ENCODE peak calls at places on chromosome 20, in eight cellular contexts. F, A, K, P, I, V, Z and Q are unnamed samples.

GRCh38 chr20:1199981-1200380 is 3.3 kb upstream of the C20orf202 start:
- DNase-seq in A (no peak), F (no peak), Z (no peak), K (no peak), V (no peak), P (no peak), I (no peak), Q (no peak)

GRCh38 chr20:24948939-24949679 is at the start of gene CST7:
- DNase-seq in V (no peak), A (peak), K (peak), Z (peak), F (no peak), I (no peak), P (no peak), Q (peak)

GRCh38 chr20:17558154-17558940 is 11.5 kb upstream of the DSTN start:
- DNase-seq in P (no peak), F (peak), I (no peak), Z (peak), V (no peak), K (peak), A (peak), Q (no peak)

GRCh38 chr20:55478739-55479450 is 526.4 kb downstream of the CBLN4 start:
- DNase-seq in A (no peak), F (no peak), P (no peak), K (no peak), V (no peak), Z (no peak), I (no peak), Q (no peak)

GRCh38 chr20:38635721-38636285 is 34.2 kb downstream of the ARHGAP40 start:
- DNase-seq in F (peak), A (peak), K (peak), I (no peak), Z (no peak), P (no peak), V (no peak), Q (no peak)

GRCh38 chr20:53767206-53767924 is 173.7 kb upstream of the ZNF217 start:
- DNase-seq in K (no peak), I (no peak), P (no peak), V (no peak), F (no peak), A (no peak), Z (no peak), Q (no peak)

GRCh38 chr20:25198663-25199363 is 3.3 kb downstream of the ENTPD6 start:
- DNase-seq in I (no peak), K (no peak), Z (no peak), P (no peak), A (no peak), V (no peak), F (no peak), Q (peak)

GRCh38 chr20:60066438-60066823 is 108.2 kb downstream of the CDH26 start:
- DNase-seq in K (no peak), A (no peak), V (no peak), P (no peak), F (no peak), Z (no peak), I (no peak), Q (no peak)

GRCh38 chr20:51767018-51767866 is 948 bp downstream of the ATP9A start:
- DNase-seq in V (peak), Z (peak), P (peak), I (no peak), A (peak), F (no peak), K (peak), Q (no peak)

GRCh38 chr20:56393133-56393472 is 658 bp downstream of the CSTF1 start:
- DNase-seq in P (no peak), V (no peak), F (no peak), K (no peak), I (no peak), A (no peak), Z (no peak), Q (peak)

GRCh38 chr20:5008743-5009142 is 7.4 kb upstream of the SLC23A2 start:
- DNase-seq in I (no peak), P (no peak), F (no peak), Z (peak), K (no peak), A (no peak), V (no peak), Q (no peak)

GRCh38 chr20:60143450-60143849 is 185.2 kb downstream of the CDH26 start:
- DNase-seq in A (no peak), V (no peak), Z (no peak), K (no peak), F (no peak), P (no peak), I (no peak), Q (no peak)

GRCh38 chr20:36086767-36087166 is 67.8 kb upstream of the EPB41L1 start:
- DNase-seq in F (no peak), K (no peak), A (no peak), V (no peak), I (no peak), Z (peak), P (no peak), Q (no peak)

GRCh38 chr20:54132612-54133433 is 41.0 kb downstream of the CYP24A1 start:
- DNase-seq in I (no peak), F (peak), A (peak), K (peak), Z (peak), P (no peak), V (peak), Q (no peak)

GRCh38 chr20:31596831-31597482 is 8.1 kb upstream of the ID1 start:
- DNase-seq in A (no peak), Z (no peak), K (no peak), P (no peak), I (no peak), F (no peak), V (no peak), Q (no peak)

GRCh38 chr20:64080813-64081619 is 1.1 kb downstream of the OPRL1 start:
- DNase-seq in V (no peak), I (no peak), Z (no peak), A (no peak), P (no peak), F (no peak), K (no peak), Q (no peak)

GRCh38 chr20:47607208-47607613 is 105.5 kb downstream of the NCOA3 start:
- DNase-seq in Z (no peak), V (no peak), F (peak), I (no peak), P (no peak), K (peak), A (peak), Q (no peak)

GRCh38 chr20:61940976-61941720 is 124.5 kb downstream of the TAF4 start:
- DNase-seq in F (no peak), K (no peak), I (no peak), P (no peak), V (no peak), A (no peak), Z (no peak), Q (no peak)

GRCh38 chr20:10919549-10920140 is 245.8 kb upstream of the JAG1 start:
- DNase-seq in A (peak), F (peak), P (no peak), Z (peak), K (peak), I (no peak), V (no peak), Q (no peak)

GRCh38 chr20:11777861-11778570 is 139.7 kb upstream of the BTBD3 start:
- DNase-seq in P (no peak), V (no peak), I (no peak), K (peak), A (peak), F (peak), Z (no peak), Q (no peak)

GRCh38 chr20:43766917-43767316 is 40.1 kb upstream of the GTSF1L start:
- DNase-seq in K (no peak), A (no peak), P (no peak), Z (no peak), V (no peak), I (no peak), F (no peak), Q (no peak)

GRCh38 chr20:46354207-46354555 is 45.9 kb upstream of the CDH22 start:
- DNase-seq in Z (no peak), P (no peak), V (no peak), I (no peak), A (no peak), K (no peak), F (no peak), Q (no peak)

GRCh38 chr20:35743693-35744491 is 1.8 kb upstream of the RBM39 start:
- DNase-seq in P (no peak), F (no peak), V (no peak), I (no peak), A (no peak), Z (no peak), K (no peak), Q (no peak)

GRCh38 chr20:14538433-14538832 is 201.0 kb upstream of the FLRT3 start:
- DNase-seq in I (no peak), A (no peak), P (no peak), F (no peak), V (no peak), Z (no peak), K (no peak), Q (no peak)

GRCh38 chr20:64222273-64222672 is 33.3 kb upstream of the PCMTD2 start:
- DNase-seq in Z (peak), A (peak), P (no peak), I (no peak), K (peak), F (peak), V (no peak), Q (no peak)

GRCh38 chr20:34181484-34181883 is 59.7 kb upstream of the ASIP start:
- DNase-seq in I (no peak), A (no peak), V (no peak), F (no peak), Z (no peak), K (no peak), P (no peak), Q (no peak)

GRCh38 chr20:35111141-35111888 is 18.7 kb upstream of the TRPC4AP start:
- DNase-seq in F (peak), V (no peak), I (no peak), A (peak), Z (no peak), P (no peak), K (peak), Q (no peak)

GRCh38 chr20:63635431-63636141 is 8.7 kb upstream of the GMEB2 start:
- DNase-seq in P (no peak), F (no peak), I (no peak), Z (no peak), K (no peak), V (no peak), A (no peak), Q (peak)

GRCh38 chr20:35791823-35792222 is 20.0 kb downstream of the PHF20 start:
- DNase-seq in V (no peak), A (peak), I (no peak), P (no peak), F (peak), Z (no peak), K (peak), Q (no peak)

GRCh38 chr20:3842332-3842930 is 4.2 kb upstream of the MAVS start:
- DNase-seq in F (no peak), A (no peak), K (no peak), Z (no peak), P (no peak), I (no peak), V (no peak), Q (no peak)

GRCh38 chr20:61767776-61768494 is 297.7 kb downstream of the TAF4 start:
- DNase-seq in F (no peak), Z (no peak), A (no peak), K (no peak), P (no peak), V (no peak), I (no peak), Q (no peak)

GRCh38 chr20:58868795-58869194 is 16.3 kb downstream of the GNAS start:
- DNase-seq in Z (no peak), I (no peak), A (no peak), P (peak), V (no peak), K (no peak), F (no peak), Q (no peak)
- TF ChIP-seq CTCF in Z (no peak), I (no peak), A (peak), P (no peak), V (peak), K (peak), F (peak), Q (no peak)

DNA sequence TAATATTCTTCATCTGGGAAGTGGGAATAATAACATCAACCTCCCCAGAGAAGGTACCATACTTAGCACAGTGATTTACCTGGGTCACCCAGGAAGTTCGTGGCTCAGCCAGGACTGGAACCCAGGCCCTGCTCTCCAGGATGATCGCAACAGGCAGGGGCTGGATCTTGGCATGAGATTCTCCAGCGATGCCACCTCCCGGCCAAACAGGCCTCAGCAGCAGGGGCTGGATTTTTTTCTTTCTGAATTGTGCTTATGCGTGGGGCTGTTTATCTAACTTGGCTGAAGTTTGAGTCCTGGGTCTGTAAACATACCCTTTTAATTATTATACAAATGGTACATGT is 129.5 kb upstream of the PTPN1 start:
- DNase-seq in P (no peak), A (no peak), V (no peak), I (no peak), F (peak), K (peak), Z (no peak), Q (no peak)
- TF ChIP-seq CTCF in P (peak), A (peak), V (peak), I (peak), F (peak), K (peak), Z (peak), Q (peak)

GRCh38 chr20:58071991-58072390 is 156.5 kb downstream of the ANKRD60 start:
- DNase-seq in F (no peak), K (no peak), V (no peak), Z (no peak), I (no peak), P (no peak), A (no peak), Q (no peak)

GRCh38 chr20:58069207-58069606 is 159.2 kb downstream of the ANKRD60 start:
- DNase-seq in A (no peak), Z (no peak), I (no peak), K (no peak), P (no peak), F (no peak), V (no peak), Q (no peak)

GRCh38 chr20:58069796-58070663 is 158.4 kb downstream of the ANKRD60 start:
- DNase-seq in Z (no peak), I (no peak), K (no peak), V (no peak), F (no peak), P (no peak), A (no peak), Q (no peak)

GRCh38 chr20:58071500-58071804 is 157.0 kb downstream of the ANKRD60 start:
- DNase-seq in V (no peak), F (no peak), Z (no peak), P (no peak), I (no peak), A (no peak), K (no peak), Q (no peak)

GRCh38 chr20:58070664-58071499 is 157.6 kb downstream of the ANKRD60 start:
- DNase-seq in F (no peak), A (no peak), P (no peak), I (no peak), K (no peak), V (no peak), Z (no peak), Q (no peak)
- TF ChIP-seq CTCF in F (no peak), A (no peak), P (no peak), I (no peak), K (no peak), V (no peak), Z (no peak), Q (no peak)

DNA sequence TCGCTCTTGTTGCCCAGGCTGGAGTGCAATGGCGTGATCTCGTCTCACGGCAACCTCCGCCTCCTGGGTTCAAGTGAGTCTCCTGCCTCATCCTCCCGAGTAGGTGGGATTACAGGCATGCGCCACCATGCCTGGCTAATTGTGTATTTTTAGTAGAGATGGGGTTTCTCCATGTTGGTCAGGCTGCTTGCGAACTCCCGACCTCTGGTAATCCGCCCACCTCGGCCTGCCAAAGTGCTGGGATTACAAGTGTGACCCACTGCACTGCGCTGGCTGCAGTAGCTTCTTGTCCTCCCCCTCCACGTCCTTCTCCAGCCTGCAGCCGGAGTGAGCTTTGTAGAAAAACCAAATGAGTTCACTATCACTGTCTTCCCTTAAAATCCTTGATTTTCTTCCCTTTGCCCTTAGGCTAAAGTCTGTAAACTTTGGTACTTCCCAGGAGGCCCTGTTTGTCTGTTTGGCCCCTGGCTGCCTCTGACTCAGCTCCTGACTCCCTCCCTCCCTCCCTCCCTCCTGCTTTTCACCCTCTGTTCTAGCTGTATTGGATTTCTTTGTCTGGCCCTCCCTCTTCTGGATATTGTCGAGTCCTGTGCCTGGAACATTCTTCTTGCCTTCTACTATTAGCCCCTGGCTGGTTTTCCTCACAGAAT is 12.9 kb downstream of the PARD6B start:
- DNase-seq in Z (peak), F (peak), A (peak), I (no peak), P (peak), V (peak), K (peak), Q (no peak)
- TF ChIP-seq CTCF in Z (peak), F (peak), A (peak), I (no peak), P (no peak), V (peak), K (peak), Q (no peak)

GRCh38 chr20:18794428-18794787 is 19.2 kb upstream of the SCP2D1 start:
- DNase-seq in F (no peak), K (no peak), P (no peak), I (no peak), V (no peak), Z (no peak), A (no peak), Q (no peak)

GRCh38 chr20:18790787-18791186 is 22.8 kb upstream of the SCP2D1 start:
- DNase-seq in K (no peak), Z (no peak), V (no peak), A (no peak), I (no peak), F (no peak), P (no peak), Q (no peak)

GRCh38 chr20:18795366-18795765 is 18.2 kb upstream of the SCP2D1 start:
- DNase-seq in P (no peak), A (no peak), Z (no peak), K (no peak), V (no peak), I (no peak), F (no peak), Q (no peak)

GRCh38 chr20:18796282-18796833 is 17.2 kb upstream of the SCP2D1 start:
- DNase-seq in K (no peak), F (no peak), Z (no peak), V (no peak), I (no peak), P (no peak), A (no peak), Q (no peak)

GRCh38 chr20:18793625-18794427 is 19.8 kb upstream of the SCP2D1 start:
- DNase-seq in P (peak), I (peak), V (peak), K (peak), Z (peak), F (peak), A (peak), Q (peak)
- TF ChIP-seq CTCF in P (no peak), I (no peak), V (no peak), K (no peak), Z (no peak), F (no peak), A (no peak), Q (peak)

DNA sequence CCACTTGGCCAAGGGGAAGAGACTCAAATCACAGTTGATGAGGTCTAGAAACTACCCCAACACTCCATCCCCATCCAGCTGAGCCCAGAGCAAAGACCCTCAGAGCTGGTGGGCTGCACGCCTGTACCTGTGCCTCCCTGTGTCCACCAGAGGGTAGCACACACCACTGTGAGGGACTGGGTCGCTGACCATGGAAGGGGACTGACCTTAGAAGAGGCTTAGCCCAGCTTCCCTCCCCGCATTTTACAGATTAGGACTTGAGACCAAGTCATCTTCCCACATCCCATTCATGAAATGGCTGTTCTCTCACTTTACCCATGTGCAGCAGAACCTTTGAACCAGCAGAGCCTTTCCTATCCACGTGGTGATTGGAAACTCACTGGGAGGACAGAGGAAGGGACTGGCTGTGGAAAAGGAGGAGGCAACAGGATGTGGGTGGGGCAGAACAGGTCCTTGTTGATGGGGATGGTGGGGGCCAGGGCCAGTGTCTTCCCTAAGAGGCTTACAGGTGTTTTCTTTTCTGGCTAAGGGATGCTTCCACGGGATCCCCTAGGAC is 44.3 kb downstream of the CPXM1 start:
- DNase-seq in F (no peak), P (no peak), V (peak), I (no peak), A (no peak), K (peak), Z (peak), Q (peak)
- TF ChIP-seq CTCF in F (peak), P (peak), V (peak), I (peak), A (peak), K (peak), Z (peak), Q (peak)

GRCh38 chr20:45258669-45259068 is 4.3 kb upstream of the SLPI start:
- DNase-seq in P (no peak), I (no peak), F (no peak), K (no peak), Z (no peak), A (no peak), V (no peak), Q (no peak)

GRCh38 chr20:45253260-45253659 is 1.1 kb downstream of the SLPI start:
- DNase-seq in F (no peak), A (no peak), Z (peak), V (no peak), K (no peak), I (no peak), P (no peak), Q (no peak)

GRCh38 chr20:45257711-45258110 is 3.3 kb upstream of the SLPI start:
- DNase-seq in I (no peak), Z (no peak), V (no peak), K (no peak), P (no peak), F (no peak), A (no peak), Q (no peak)

GRCh38 chr20:45254867-45255266 is 503 bp upstream of the SLPI start:
- DNase-seq in K (peak), Z (no peak), F (no peak), P (no peak), I (no peak), V (no peak), A (peak), Q (no peak)

DNA sequence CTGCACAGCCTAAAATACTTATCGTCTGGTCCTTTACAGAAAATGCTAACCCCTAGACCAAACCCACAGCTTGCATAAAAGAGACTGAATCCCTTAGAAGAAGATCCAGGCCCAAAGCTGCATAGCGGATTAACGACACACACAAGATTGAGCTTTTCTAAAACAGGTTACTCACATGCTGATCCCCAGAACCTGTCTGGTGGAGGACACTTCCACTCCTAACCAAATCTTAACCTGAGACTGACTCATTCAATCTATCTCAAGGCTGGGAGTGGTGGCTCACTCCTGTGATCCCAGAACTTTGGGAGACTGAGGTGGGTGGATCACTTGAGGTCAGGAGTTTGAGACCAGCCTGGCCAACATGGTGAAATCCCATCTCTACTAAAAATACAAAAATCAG is 2.8 kb upstream of the SLPI start:
- DNase-seq in P (no peak), V (no peak), Z (no peak), I (no peak), F (no peak), K (no peak), A (no peak), Q (no peak)
- TF ChIP-seq CTCF in P (no peak), V (no peak), Z (no peak), I (no peak), F (no peak), K (no peak), A (no peak), Q (no peak)